ENCODE peak calls at places on chromosomes 7 and 10, in four cellular contexts. C, T, L and N are unnamed samples.

GRCh38 chr7:101138149-101138870 is 11.4 kb downstream of the SERPINE1 start:
- DNase-seq in C (peak; percentile 97), T (peak; percentile 67), L (peak; percentile 74), N (no peak)

GRCh38 chr10:33160151-33160550 is 174.3 kb downstream of the NRP1 start:
- DNase-seq in C (no peak), T (no peak), L (no peak), N (no peak)

GRCh38 chr10:13707156-13707881 is 120.6 kb downstream of the PRPF18 start:
- DNase-seq in C (peak; percentile 80), T (peak; percentile 65), L (peak; percentile 88), N (no peak)

GRCh38 chr7:110852156-110852858 is 238.6 kb upstream of the LRRN3 start:
- DNase-seq in C (no peak), T (no peak), L (no peak), N (no peak)

GRCh38 chr10:21315321-21316220 is 209.9 kb downstream of the SKIDA1 start:
- DNase-seq in C (peak; percentile 82), T (no peak), L (peak; percentile 85), N (no peak)

GRCh38 chr7:154259396-154259795 is 207.2 kb downstream of the DPP6 start:
- DNase-seq in C (no peak), T (no peak), L (no peak), N (no peak)

GRCh38 chr10:44801383-44802327 is 109.5 kb upstream of the TMEM72 start:
- DNase-seq in C (peak; percentile 67), T (no peak), L (no peak), N (peak; percentile 2)

GRCh38 chr7:16688249-16688648 is 42.3 kb downstream of the BZW2 start:
- DNase-seq in C (peak; percentile 37), T (no peak), L (no peak), N (no peak)

GRCh38 chr10:30098624-30099023 is 39.2 kb upstream of the JCAD start:
- DNase-seq in C (peak; percentile 93), T (no peak), L (no peak), N (no peak)

GRCh38 chr10:32332299-32332750 is 14.6 kb downstream of the EPC1 start:
- DNase-seq in C (no peak), T (no peak), L (no peak), N (no peak)

GRCh38 chr7:151410405-151411390 is 860 bp upstream of the WDR86 start:
- DNase-seq in C (no peak), T (no peak), L (peak; percentile 71), N (no peak)

GRCh38 chr10:48996-49395 is at the start of gene TUBB8:
- DNase-seq in C (no peak), T (no peak), L (no peak), N (no peak)

GRCh38 chr7:39754326-39755120 is 131.2 kb downstream of the RALA start:
- DNase-seq in C (peak; percentile 72), T (no peak), L (no peak), N (no peak)

GRCh38 chr7:2614646-2615330 is 17.0 kb upstream of the TTYH3 start:
- DNase-seq in C (peak; percentile 30), T (no peak), L (no peak), N (no peak)

GRCh38 chr7:129780257-129781127 is 169.0 kb downstream of the NRF1 start:
- DNase-seq in C (peak; percentile 40), T (no peak), L (peak; percentile 71), N (no peak)

GRCh38 chr10:109105725-109106124 is 817.6 kb downstream of the XPNPEP1 start:
- DNase-seq in C (no peak), T (no peak), L (no peak), N (no peak)

GRCh38 chr10:13352519-13352918 is 4.4 kb upstream of the SEPHS1 start:
- DNase-seq in C (no peak), T (no peak), L (peak; percentile 33), N (no peak)

GRCh38 chr10:72310241-72310633 is 36.5 kb downstream of the DDIT4 start:
- DNase-seq in C (peak; percentile 41), T (no peak), L (no peak), N (no peak)

GRCh38 chr10:43188702-43189101 is 50.5 kb downstream of the CSGALNACT2 start:
- DNase-seq in C (peak; percentile 73), T (no peak), L (no peak), N (no peak)

GRCh38 chr7:110142939-110143526 is 947.9 kb upstream of the LRRN3 start:
- DNase-seq in C (no peak), T (no peak), L (no peak), N (no peak)

GRCh38 chr7:44348851-44349781 is 23.7 kb upstream of the CAMK2B start:
- DNase-seq in C (no peak), T (no peak), L (peak; percentile 8), N (no peak)

GRCh38 chr7:45872116-45873034 is 507 bp downstream of the CCDC201 start:
- DNase-seq in C (peak; percentile 35), T (no peak), L (peak; percentile 56), N (no peak)

GRCh38 chr10:114142018-114142417 is 32.0 kb downstream of the CCDC186 start:
- DNase-seq in C (no peak), T (no peak), L (no peak), N (no peak)

GRCh38 chr10:114684822-114685209 is 26.7 kb upstream of the ABLIM1 start:
- DNase-seq in C (peak; percentile 84), T (no peak), L (no peak), N (no peak)

GRCh38 chr7:81810448-81811155 is 40.8 kb upstream of the HGF start:
- DNase-seq in C (no peak), T (no peak), L (no peak), N (no peak)

GRCh38 chr10:47047577-47048532 is 136.6 kb downstream of the PTPN20 start:
- DNase-seq in C (peak; percentile 77), T (peak; percentile 78), L (peak; percentile 86), N (no peak)

DNA sequence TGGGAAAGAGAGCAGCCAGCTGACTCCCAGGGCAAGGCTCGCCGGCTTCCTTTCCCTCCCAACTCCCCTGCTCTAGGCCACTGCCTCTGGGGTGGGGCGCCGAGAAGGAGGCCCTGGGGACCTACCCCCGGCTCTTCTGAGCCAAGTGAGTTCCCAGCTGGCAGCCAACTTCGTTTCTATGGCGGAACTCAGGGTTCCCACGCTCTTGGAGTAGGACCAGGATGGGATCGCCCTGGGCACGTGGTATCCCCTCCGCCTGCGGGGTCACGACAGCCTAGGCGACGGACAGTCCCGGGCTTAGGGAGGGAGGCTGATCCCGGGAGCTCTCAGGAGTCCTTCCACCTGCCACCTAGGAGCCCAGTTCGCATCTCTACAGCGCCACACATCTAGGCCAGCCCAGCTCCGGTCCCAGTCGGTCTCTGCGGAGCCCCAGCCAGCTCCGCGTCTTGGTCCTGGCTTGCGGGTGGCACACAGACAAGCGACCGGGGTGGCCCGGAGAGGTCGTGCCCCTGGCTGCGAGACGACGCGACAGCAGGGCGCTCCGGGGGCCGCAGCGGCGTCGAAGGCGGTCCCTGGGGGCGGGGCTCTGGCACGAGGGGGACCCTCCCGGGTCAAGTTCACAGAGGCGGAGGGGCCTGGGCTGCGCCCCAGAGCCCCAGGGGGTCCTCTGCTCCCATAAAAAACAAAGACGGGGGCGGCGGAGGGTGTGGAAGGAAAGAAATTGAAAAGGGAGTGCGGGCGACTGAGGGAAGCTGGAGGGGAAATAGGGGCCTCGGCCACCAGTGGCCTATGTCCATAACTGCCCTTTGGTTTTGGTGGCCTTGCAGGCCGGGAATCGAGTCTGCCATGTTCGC is 20.4 kb upstream of the GATA3 start:
- DNase-seq in C (no peak), T (no peak), L (peak; percentile 52), N (no peak)
- TF ChIP-seq EZH2 in C (peak; percentile 53), T (no peak), L (peak; percentile 81), N (no peak)

DNA sequence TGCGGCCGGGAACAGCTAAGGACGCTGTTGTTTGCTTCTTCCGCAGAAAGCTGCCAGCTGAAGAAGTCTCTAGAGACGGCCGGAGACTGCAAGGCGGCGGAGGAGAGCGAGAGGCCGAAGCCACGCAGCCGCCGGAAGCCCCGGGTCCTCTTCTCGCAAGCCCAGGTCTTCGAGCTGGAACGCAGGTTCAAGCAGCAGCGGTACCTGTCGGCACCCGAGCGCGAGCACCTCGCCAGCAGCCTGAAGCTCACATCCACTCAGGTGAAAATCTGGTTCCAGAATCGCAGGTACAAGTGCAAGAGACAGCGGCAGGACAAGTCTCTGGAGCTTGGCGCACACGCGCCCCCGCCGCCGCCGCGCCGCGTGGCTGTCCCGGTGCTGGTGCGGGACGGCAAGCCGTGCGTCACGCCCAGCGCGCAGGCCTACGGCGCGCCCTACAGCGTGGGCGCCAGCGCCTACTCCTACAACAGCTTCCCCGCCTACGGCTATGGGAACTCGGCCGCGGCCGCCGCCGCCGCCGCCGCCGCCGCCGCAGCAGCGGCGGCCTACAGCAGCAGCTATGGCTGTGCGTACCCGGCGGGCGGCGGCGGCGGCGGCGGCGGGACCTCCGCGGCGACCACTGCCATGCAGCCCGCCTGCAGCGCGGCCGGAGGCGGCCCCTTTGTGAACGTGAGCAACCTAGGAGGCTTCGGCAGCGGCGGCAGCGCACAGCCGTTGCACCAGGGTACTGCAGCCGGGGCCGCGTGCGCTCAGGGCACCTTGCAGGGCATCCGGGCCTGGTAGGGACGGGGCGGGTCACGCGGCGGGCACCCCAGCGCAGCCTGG is 2.4 kb downstream of the NKX2-3 start:
- DNase-seq in C (peak; percentile 51), T (no peak), L (peak; percentile 82), N (no peak)
- TF ChIP-seq EZH2 in C (no peak), T (no peak), L (peak; percentile 93), N (no peak)

DNA sequence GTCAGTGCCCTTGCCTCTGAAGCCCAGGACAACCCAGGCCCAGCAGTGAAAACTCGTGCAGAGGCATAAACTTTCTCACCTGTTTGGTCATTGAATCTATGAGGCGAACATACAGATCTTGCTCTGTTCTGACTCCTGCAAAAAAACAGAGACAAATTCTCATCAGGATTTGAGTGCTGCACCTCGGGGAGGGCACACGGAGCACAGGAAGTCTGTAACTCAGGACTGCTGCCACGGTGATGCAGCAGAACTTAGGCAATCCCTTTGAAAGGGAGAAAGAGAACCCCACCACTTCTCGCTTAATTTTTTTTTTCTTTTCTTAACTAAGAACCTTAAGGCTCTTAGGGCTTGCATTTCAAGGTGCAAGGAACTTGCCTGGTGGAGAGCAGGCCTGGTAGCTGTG is 2.0 kb downstream of the EBF3 start:
- DNase-seq in C (no peak), T (no peak), L (peak; percentile 54), N (no peak)
- TF ChIP-seq EZH2 in C (peak; percentile 30), T (no peak), L (no peak), N (no peak)

GRCh38 chr10:101130141-101130540 is 959 bp upstream of the TLX1 start:
- DNase-seq in C (no peak), T (no peak), L (no peak), N (no peak)

GRCh38 chr10:101132636-101133473 is 1.8 kb downstream of the TLX1 start:
- DNase-seq in C (no peak), T (no peak), L (no peak), N (no peak)

GRCh38 chr10:101133489-101134298 is 2.6 kb downstream of the TLX1 start:
- DNase-seq in C (no peak), T (no peak), L (peak; percentile 72), N (no peak)

GRCh38 chr10:101130984-101131961 is at the start of gene TLX1:
- DNase-seq in C (peak; percentile 30), T (no peak), L (peak; percentile 82), N (no peak)

DNA sequence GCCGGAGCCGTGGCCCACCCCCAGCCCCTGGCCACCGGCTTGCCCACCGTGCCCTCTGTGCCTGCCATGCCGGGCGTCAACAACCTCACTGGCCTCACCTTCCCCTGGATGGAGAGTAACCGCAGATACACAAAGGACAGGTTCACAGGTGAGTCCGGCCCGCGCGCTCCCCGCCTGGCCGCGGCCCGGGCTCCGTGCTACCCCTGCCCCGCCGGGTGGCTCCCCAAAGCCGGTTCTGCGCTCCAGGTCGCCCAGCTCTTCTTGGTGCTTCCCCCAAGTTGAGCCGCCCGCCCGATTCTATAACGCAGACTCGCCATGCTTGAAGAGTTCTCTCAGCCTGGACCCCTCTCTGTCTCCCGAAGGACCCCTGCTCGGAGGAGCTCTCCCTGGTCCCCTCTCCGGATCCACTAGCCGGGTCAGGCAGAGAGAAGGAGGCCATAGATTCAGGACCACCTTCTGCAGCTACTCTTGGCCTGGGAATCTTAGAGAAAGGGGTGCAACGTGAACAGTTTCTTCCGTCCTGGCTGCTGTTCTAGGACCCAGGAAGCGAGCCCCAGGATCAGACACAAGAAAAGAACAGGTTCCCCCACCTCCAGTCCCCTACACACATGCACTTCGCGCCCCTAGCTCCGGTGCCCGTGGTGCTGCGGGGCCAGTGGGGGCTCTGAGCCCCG is 999 bp downstream of the TLX1 start:
- DNase-seq in C (no peak), T (no peak), L (no peak), N (no peak)
- TF ChIP-seq EZH2 in C (peak; percentile 88), T (no peak), L (peak; percentile 90), N (no peak)